ENCODE peak calls at places on chromosomes 3 and 15, in five cellular contexts. E, J, M, T and R are unnamed samples. For H3K9me3, the result is how much of the 10 kb centered on the place peaks cover.

GRCh38 chr3:30681276-30682211 is 75.1 kb downstream of the TGFBR2 start:
- DNase-seq in J (no peak), E (no peak), T (peak), M (no peak), R (no peak)

GRCh38 chr3:114756506-114757279 is 390.4 kb downstream of the ZBTB20 start:
- DNase-seq in J (no peak), E (no peak), T (peak), M (no peak), R (no peak)

GRCh38 chr15:80106051-80106450 is 46.6 kb downstream of the ZFAND6 start:
- DNase-seq in M (no peak), E (no peak), T (peak), J (no peak), R (no peak)

GRCh38 chr15:99704444-99704838 is 28.8 kb downstream of the LYSMD4 start:
- DNase-seq in T (peak), J (no peak), E (peak), M (peak), R (no peak)

GRCh38 chr3:161350916-161351315 is 20.4 kb downstream of the SPTSSB start:
- DNase-seq in M (no peak), T (no peak), E (no peak), J (no peak), R (no peak)

GRCh38 chr3:10792208-10792607 is 23.8 kb upstream of the SLC6A11 start:
- DNase-seq in M (no peak), T (no peak), J (peak), E (no peak), R (no peak)

GRCh38 chr3:112979244-112979832 is 4.4 kb upstream of the CD200R1 start:
- DNase-seq in T (peak), E (no peak), J (no peak), M (peak), R (no peak)

GRCh38 chr15:60634815-60635214 is 155.9 kb upstream of the ICE2 start:
- DNase-seq in T (no peak), J (no peak), M (no peak), E (no peak), R (no peak)

GRCh38 chr3:79661866-79662265 is 105.9 kb downstream of the ROBO1 start:
- DNase-seq in T (no peak), J (no peak), M (no peak), E (no peak), R (no peak)

GRCh38 chr3:77247063-77247462 is 207.2 kb downstream of the ROBO2 start:
- DNase-seq in J (no peak), M (no peak), E (no peak), T (no peak), R (no peak)

GRCh38 chr3:128997486-128997885 is 3.6 kb upstream of the CFAP92 start:
- DNase-seq in M (no peak), E (no peak), J (no peak), T (no peak), R (no peak)

GRCh38 chr15:75948761-75949296 is 45.2 kb downstream of the FBXO22 start:
- DNase-seq in E (no peak), M (no peak), J (no peak), T (no peak), R (no peak)

GRCh38 chr15:60928210-60928609 is 300.9 kb downstream of the RORA start:
- DNase-seq in J (no peak), T (no peak), M (no peak), E (no peak), R (no peak)

GRCh38 chr15:99098426-99098825 is 6.5 kb upstream of the SYNM start:
- DNase-seq in J (no peak), E (no peak), T (no peak), M (no peak), R (no peak)

GRCh38 chr3:168029705-168030104 is 66.0 kb downstream of the GOLIM4 start:
- DNase-seq in T (no peak), E (peak), J (no peak), M (no peak), R (no peak)

GRCh38 chr3:197376020-197376419 is 77.6 kb upstream of the DLG1 start:
- DNase-seq in E (no peak), J (no peak), T (no peak), M (no peak), R (no peak)

GRCh38 chr3:85054579-85054978 is 95.8 kb downstream of the CADM2 start:
- DNase-seq in J (no peak), T (no peak), E (no peak), M (no peak), R (no peak)

GRCh38 chr3:142027713-142028112 is 121.6 kb downstream of the TFDP2 start:
- DNase-seq in M (no peak), J (no peak), E (no peak), T (peak), R (no peak)

GRCh38 chr3:23809840-23810341 is 4.1 kb downstream of the UBE2E1 start:
- DNase-seq in M (no peak), J (no peak), E (no peak), T (no peak), R (no peak)

GRCh38 chr3:99948467-99949089 is 130.9 kb downstream of the CMSS1 start:
- DNase-seq in J (no peak), E (no peak), T (no peak), M (no peak), R (no peak)

GRCh38 chr15:59862191-59863155 is 141.6 kb upstream of the FOXB1 start:
- DNase-seq in E (no peak), M (no peak), T (no peak), J (no peak), R (no peak)

GRCh38 chr3:123620338-123620737 is 35.5 kb upstream of the HACD2 start:
- DNase-seq in M (peak), J (no peak), E (no peak), T (no peak), R (no peak)

GRCh38 chr3:121574449-121574848 is 6.7 kb downstream of the ARGFX start:
- DNase-seq in E (peak), M (peak), J (no peak), T (peak), R (no peak)

GRCh38 chr15:85453144-85453872 is 72.9 kb downstream of the AKAP13 start:
- DNase-seq in J (no peak), M (no peak), T (no peak), E (no peak), R (no peak)

GRCh38 chr3:138188013-138188352 is 882 bp downstream of the ARMC8 start:
- DNase-seq in E (no peak), T (peak), M (no peak), J (peak), R (no peak)

GRCh38 chr15:79094611-79095021 is 4.0 kb upstream of the RASGRF1 start:
- DNase-seq in E (peak), M (no peak), T (no peak), J (no peak), R (no peak)

GRCh38 chr3:77102916-77103769 is 63.2 kb downstream of the ROBO2 start:
- DNase-seq in T (no peak), J (no peak), M (no peak), E (no peak), R (no peak)

GRCh38 chr3:198112031-198112430 is 152.0 kb downstream of the LMLN start:
- DNase-seq in T (no peak), J (no peak), E (no peak), M (no peak), R (no peak)

GRCh38 chr3:187669675-187670504 is at the start of gene SST:
- DNase-seq in M (peak), T (peak), E (peak), J (peak), R (no peak)

GRCh38 chr3:186432189-186432588 is 70.2 kb upstream of the DGKG start:
- DNase-seq in M (no peak), T (no peak), E (no peak), J (peak), R (no peak)

GRCh38 chr15:101669744-101670143 is 17.6 kb upstream of the TM2D3 start:
- DNase-seq in E (no peak), J (no peak), T (peak), M (no peak), R (no peak)

GRCh38 chr15:85361306-85361705 is 19.1 kb upstream of the AKAP13 start:
- DNase-seq in M (no peak), J (no peak), E (no peak), T (no peak), R (no peak)

GRCh38 chr15:66323312-66323928 is 30.1 kb downstream of the DIS3L start:
- DNase-seq in M (no peak), E (no peak), T (no peak), J (no peak), R (no peak)

GRCh38 chr3:187836848-187837770 is 91.8 kb upstream of the BCL6 start:
- DNase-seq in M (no peak), E (no peak), J (peak), T (peak), R (no peak)

GRCh38 chr15:50287324-50288116 is 22.0 kb upstream of the HDC start:
- DNase-seq in J (no peak), E (no peak), T (no peak), M (no peak), R (no peak)

GRCh38 chr3:34886443-34886842 is 752.9 kb upstream of the ARPP21 start:
- DNase-seq in E (no peak), M (no peak), T (no peak), J (no peak), R (no peak)
- H3K27ac ChIP-seq in E (no peak), M (no peak), T (no peak), J (no peak), R (no peak)

GRCh38 chr3:47392933-47393332 is 12.1 kb downstream of the PTPN23 start:
- DNase-seq in J (no peak), E (no peak), T (no peak), M (no peak), R (no peak)

GRCh38 chr3:47399016-47399415 is 18.2 kb downstream of the PTPN23 start:
- DNase-seq in T (no peak), E (no peak), J (no peak), M (no peak), R (no peak)

GRCh38 chr3:47398218-47398617 is 17.4 kb downstream of the PTPN23 start:
- DNase-seq in E (no peak), T (no peak), M (no peak), J (no peak), R (no peak)

GRCh38 chr3:47394867-47395266 is 14.0 kb downstream of the PTPN23 start:
- DNase-seq in T (no peak), E (no peak), J (no peak), M (no peak), R (no peak)

DNA sequence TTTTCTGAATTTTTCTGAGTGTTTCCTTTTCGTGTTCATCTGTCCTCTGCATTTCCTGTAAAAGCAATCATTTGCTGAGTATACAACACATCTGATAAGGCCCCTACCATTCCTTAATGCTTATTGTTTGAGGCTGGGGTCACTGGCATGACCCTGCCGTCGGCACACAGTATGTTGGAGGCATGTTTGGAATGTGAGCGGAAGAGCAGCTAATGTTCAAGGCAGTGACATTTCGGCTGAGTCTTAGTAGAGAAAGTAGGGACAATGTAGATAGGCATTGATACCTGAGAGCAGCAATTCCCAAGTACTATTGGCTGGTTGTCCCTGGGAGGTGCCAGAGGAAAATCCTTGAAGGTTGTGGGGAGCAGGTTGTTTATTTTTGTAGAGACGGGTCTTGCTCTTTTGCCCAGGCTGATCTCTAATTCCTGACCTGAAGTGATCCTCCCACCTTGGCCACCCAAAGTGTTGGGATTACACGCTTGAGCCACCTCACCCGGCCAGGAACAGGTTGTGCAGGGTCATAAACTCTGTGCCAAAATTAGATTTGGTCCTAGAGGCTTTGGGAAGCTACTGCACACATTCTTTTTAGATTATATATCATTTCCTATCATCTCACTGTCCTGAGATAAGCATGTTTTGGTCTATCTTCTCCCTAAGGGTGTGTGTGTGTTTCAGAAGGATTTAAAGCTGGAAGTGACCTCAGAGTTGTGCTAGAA is 13.5 kb downstream of the PTPN23 start:
- DNase-seq in J (no peak), E (no peak), M (peak), T (peak), R (no peak)
- TF ChIP-seq CTCF in J (no peak), E (no peak), M (no peak), T (no peak), R (no peak)

DNA sequence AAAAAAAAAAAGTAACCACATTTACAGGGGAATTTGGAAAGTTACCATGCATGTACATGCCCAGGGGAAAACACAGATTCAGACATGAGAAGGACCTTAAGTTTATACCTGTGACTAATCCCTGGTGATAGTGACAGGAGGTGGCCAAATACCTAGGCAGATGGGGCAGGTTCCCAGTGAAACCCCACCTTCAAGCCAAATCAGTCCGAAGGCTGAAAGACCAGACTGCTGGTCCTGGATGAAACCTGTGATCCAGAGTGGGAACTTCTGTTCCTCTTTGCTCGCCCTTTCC is 15.8 kb downstream of the SPCS1 start:
- DNase-seq in J (no peak), E (no peak), M (no peak), T (no peak), R (no peak)
- H3K9me3 ChIP-seq in J (under half), E (under half), M (under half), T (under half), R (under half)

GRCh38 chr15:94744080-94744793 is 512.9 kb downstream of the MCTP2 start:
- DNase-seq in T (no peak), E (peak), J (no peak), M (no peak), R (no peak)

GRCh38 chr15:94745371-94745770 is 514.0 kb downstream of the MCTP2 start:
- DNase-seq in J (no peak), T (no peak), E (no peak), M (no peak), R (no peak)

GRCh38 chr15:94747510-94747909 is 516.1 kb downstream of the MCTP2 start:
- DNase-seq in E (no peak), J (no peak), M (no peak), T (no peak), R (no peak)

GRCh38 chr15:94749848-94750617 is 518.7 kb downstream of the MCTP2 start:
- DNase-seq in M (no peak), T (no peak), J (no peak), E (no peak), R (no peak)
- H3K27ac ChIP-seq in M (no peak), T (no peak), J (no peak), E (no peak), R (peak)